ENCODE peak calls at places on chromosomes 3 and 15, in four cellular contexts. D is HepG2, B is H1, R is GM12878. V is an unnamed sample. For H3K4me1, the result is how much of the 10 kb centered on the place peaks cover.

GRCh38 chr3:118559286-118559685 is 475.4 kb downstream of the IGSF11 start:
- DNase-seq in B (no peak), R (no peak), D (no peak), V (no peak)

GRCh38 chr3:147797095-147797494 is 387.9 kb downstream of the ZIC1 start:
- DNase-seq in D (no peak), R (no peak), B (no peak), V (no peak)

GRCh38 chr15:50345298-50345697 is 9.7 kb downstream of the GABPB1 start:
- DNase-seq in D (no peak), B (no peak), R (no peak), V (no peak)

GRCh38 chr3:153925826-153926514 is 195.2 kb upstream of the ARHGEF26 start:
- DNase-seq in D (no peak), R (no peak), B (no peak), V (no peak)

GRCh38 chr15:87669846-87670245 is 586.7 kb downstream of the NTRK3 start:
- DNase-seq in R (no peak), D (no peak), B (no peak), V (no peak)

GRCh38 chr3:113697192-113698090 is 999 bp upstream of the USF3 start:
- DNase-seq in B (no peak), R (no peak), D (peak), V (no peak)

GRCh38 chr3:197380786-197381185 is 82.4 kb upstream of the DLG1 start:
- DNase-seq in B (no peak), R (no peak), D (no peak), V (no peak)

GRCh38 chr15:66635006-66635405 is 67.0 kb upstream of the SMAD6 start:
- DNase-seq in R (no peak), D (no peak), B (no peak), V (no peak)

GRCh38 chr3:120423432-120423831 is 27.4 kb downstream of the FSTL1 start:
- DNase-seq in R (no peak), D (no peak), B (no peak), V (no peak)

GRCh38 chr3:76034652-76035051 is 249.3 kb upstream of the ZNF717 start:
- DNase-seq in R (no peak), D (no peak), B (no peak), V (no peak)

GRCh38 chr3:125150525-125151436 is 61.8 kb downstream of the SLC12A8 start:
- DNase-seq in B (no peak), D (peak), R (no peak), V (no peak)

GRCh38 chr3:70264122-70264780 is 48.2 kb downstream of the MDFIC2 start:
- DNase-seq in D (peak), B (no peak), R (no peak), V (no peak)

GRCh38 chr3:150083653-150084037 is 113.0 kb upstream of the PFN2 start:
- DNase-seq in R (no peak), B (no peak), D (no peak), V (no peak)

GRCh38 chr3:196890309-196890708 is 22.6 kb downstream of the SENP5 start:
- DNase-seq in B (no peak), D (no peak), R (no peak), V (no peak)

GRCh38 chr3:43748179-43748578 is 57.4 kb downstream of the ABHD5 start:
- DNase-seq in B (no peak), R (no peak), D (no peak), V (no peak)

GRCh38 chr3:168094580-168094876 is 1.2 kb downstream of the GOLIM4 start:
- DNase-seq in D (no peak), R (no peak), B (no peak), V (no peak)

GRCh38 chr3:58308728-58309127 is 2.4 kb downstream of the HTD2 start:
- DNase-seq in R (no peak), D (no peak), B (no peak), V (no peak)

GRCh38 chr15:74791007-74791406 is 9.1 kb downstream of the CSK start:
- DNase-seq in R (no peak), D (no peak), B (no peak), V (no peak)

GRCh38 chr15:41782486-41783271 is 8.4 kb downstream of the MAPKBP1 start:
- DNase-seq in R (no peak), D (no peak), B (no peak), V (no peak)

GRCh38 chr3:179768080-179768479 is 115.2 kb downstream of the USP13 start:
- DNase-seq in D (no peak), B (no peak), R (no peak), V (peak)

GRCh38 chr15:53446376-53446775 is 313.1 kb downstream of the WDR72 start:
- DNase-seq in B (no peak), R (no peak), D (no peak), V (no peak)

GRCh38 chr15:51342249-51342999 is 969 bp downstream of the GLDN start:
- DNase-seq in D (no peak), R (no peak), B (no peak), V (no peak)

GRCh38 chr3:89360155-89360554 is 252.7 kb downstream of the EPHA3 start:
- DNase-seq in B (no peak), D (no peak), R (no peak), V (no peak)

GRCh38 chr3:194104041-194104751 is 31.8 kb upstream of the HES1 start:
- DNase-seq in B (no peak), R (no peak), D (no peak), V (no peak)

GRCh38 chr3:194806991-194807685 is 121.5 kb downstream of the FAM43A start:
- DNase-seq in R (no peak), B (no peak), D (no peak), V (no peak)

GRCh38 chr3:126621627-126622345 is 33.1 kb downstream of the TXNRD3 start:
- DNase-seq in D (no peak), B (no peak), R (no peak), V (no peak)

GRCh38 chr3:188152660-188153497 is 1.1 kb upstream of the LPP start:
- DNase-seq in B (peak), D (no peak), R (no peak), V (peak)

GRCh38 chr3:14545251-14545635 is 5.1 kb upstream of the GRIP2 start:
- DNase-seq in D (no peak), B (no peak), R (no peak), V (no peak)

GRCh38 chr15:37837276-37837675 is 97.2 kb upstream of the TMCO5A start:
- DNase-seq in R (no peak), B (no peak), D (no peak), V (no peak)

GRCh38 chr3:63029326-63029725 is 154.1 kb upstream of the CADPS start:
- DNase-seq in B (no peak), D (no peak), R (no peak), V (no peak)

GRCh38 chr3:13172644-13173013 is 99.4 kb upstream of the IQSEC1 start:
- DNase-seq in D (no peak), R (no peak), B (no peak), V (no peak)

GRCh38 chr15:72319360-72319984 is 485 bp downstream of the CELF6 start:
- DNase-seq in D (no peak), B (peak), R (no peak), V (peak)

GRCh38 chr3:48432411-48433371 is 2.8 kb upstream of the PLXNB1 start:
- DNase-seq in R (no peak), B (no peak), D (no peak), V (peak)

GRCh38 chr15:81809543-81809942 is 236.3 kb downstream of the MEX3B start:
- DNase-seq in B (no peak), D (peak), R (no peak), V (peak)

GRCh38 chr3:176920806-176921205 is 276.5 kb downstream of the TBL1XR1 start:
- DNase-seq in B (no peak), R (no peak), D (peak), V (no peak)

GRCh38 chr3:133945696-133946095 is 50.0 kb upstream of the RAB6B start:
- DNase-seq in R (no peak), D (no peak), B (no peak), V (no peak)

GRCh38 chr3:138692152-138692551 is 83.6 kb downstream of the FAIM start:
- DNase-seq in R (no peak), D (no peak), B (no peak), V (no peak)

GRCh38 chr3:49462222-49462621 is 7.8 kb upstream of the DAG1 start:
- DNase-seq in R (no peak), D (peak), B (no peak), V (no peak)

GRCh38 chr3:49460188-49460885 is 9.7 kb upstream of the DAG1 start:
- DNase-seq in D (no peak), R (no peak), B (no peak), V (no peak)

GRCh38 chr3:49465269-49466034 is 4.6 kb upstream of the DAG1 start:
- DNase-seq in R (no peak), B (no peak), D (peak), V (no peak)

GRCh38 chr3:49460956-49461355 is 9.1 kb upstream of the DAG1 start:
- DNase-seq in D (no peak), R (no peak), B (no peak), V (no peak)

GRCh38 chr3:49461443-49462171 is 8.5 kb upstream of the DAG1 start:
- DNase-seq in D (no peak), B (peak), R (no peak), V (peak)
- H3K4me1 ChIP-seq in D (half or more), B (under half), R (under half), V (under half)

GRCh38 chr3:127706312-127706711 is 33.6 kb downstream of the ABTB1 start:
- DNase-seq in B (no peak), D (no peak), R (no peak), V (no peak)

GRCh38 chr3:127709320-127710060 is 36.7 kb downstream of the ABTB1 start:
- DNase-seq in D (no peak), R (no peak), B (no peak), V (no peak)

GRCh38 chr3:127706785-127707351 is 34.1 kb downstream of the ABTB1 start:
- DNase-seq in R (no peak), B (no peak), D (no peak), V (no peak)

GRCh38 chr3:127708837-127709236 is 36.1 kb downstream of the ABTB1 start:
- DNase-seq in B (no peak), R (no peak), D (no peak), V (no peak)

GRCh38 chr3:127707777-127708438 is 35.2 kb downstream of the ABTB1 start:
- DNase-seq in D (no peak), R (no peak), B (no peak), V (no peak)
- TF ChIP-seq SUZ12 in D (no peak), R (no peak), B (no peak), V (no peak)

GRCh38 chr15:98728107-98728810 is 79.9 kb downstream of the IGF1R start:
- DNase-seq in R (no peak), D (no peak), B (no peak), V (no peak)

GRCh38 chr15:98728811-98729160 is 80.4 kb downstream of the IGF1R start:
- DNase-seq in R (no peak), B (no peak), D (no peak), V (no peak)

GRCh38 chr15:98729446-98730042 is 81.2 kb downstream of the IGF1R start:
- DNase-seq in R (no peak), D (no peak), B (no peak), V (no peak)

GRCh38 chr15:98725874-98726273 is 77.5 kb downstream of the IGF1R start:
- DNase-seq in D (no peak), R (no peak), B (no peak), V (no peak)

GRCh38 chr15:98727115-98728040 is 79.0 kb downstream of the IGF1R start:
- DNase-seq in B (peak), R (no peak), D (peak), V (peak)
- H3K4me1 ChIP-seq in B (under half), R (under half), D (half or more), V (under half)

DNA sequence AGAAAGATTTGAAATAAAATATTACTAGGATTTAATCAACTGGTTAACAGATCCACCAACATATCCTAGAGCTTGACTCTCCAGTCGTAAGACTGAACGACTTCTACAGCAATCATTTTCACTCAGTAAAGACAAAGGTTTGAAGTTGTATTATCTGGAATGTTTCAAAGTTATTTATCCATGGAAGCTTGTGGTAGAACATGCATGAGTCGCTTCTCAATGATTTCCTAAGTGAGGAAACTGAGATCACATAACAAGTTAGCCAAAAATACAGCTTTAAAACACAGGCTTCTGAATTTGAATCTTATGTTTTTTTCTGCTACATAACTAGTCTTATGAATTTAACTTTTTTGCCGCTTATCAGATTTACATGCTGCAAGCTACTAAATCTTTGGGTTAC is 241.8 kb downstream of the FOXP1 start:
- DNase-seq in R (no peak), D (no peak), B (no peak), V (no peak)
- TF ChIP-seq SUZ12 in R (no peak), D (no peak), B (no peak), V (no peak)

DNA sequence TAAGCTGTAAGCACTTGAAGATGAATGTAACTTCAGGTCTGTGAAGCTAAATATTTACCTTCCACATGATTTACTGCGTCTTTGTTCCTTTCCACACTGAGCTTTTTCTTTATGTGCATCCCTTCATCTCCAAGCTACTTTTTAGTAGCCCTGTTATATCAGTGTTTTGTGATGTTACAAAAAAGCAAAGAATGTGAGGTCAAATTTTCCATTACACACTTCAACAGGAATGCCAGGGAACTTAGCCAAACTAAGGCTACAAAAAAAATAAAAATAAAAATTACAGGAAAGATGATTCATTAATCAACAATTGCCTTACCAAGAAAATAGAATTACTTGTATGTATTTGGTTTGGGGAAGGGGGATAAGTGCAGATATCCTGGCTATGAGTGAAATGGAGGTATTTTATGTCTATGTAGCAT is 73.0 kb downstream of the FILIP1L start:
- DNase-seq in B (no peak), R (no peak), D (peak), V (no peak)
- H3K4me1 ChIP-seq in B (under half), R (under half), D (under half), V (under half)

GRCh38 chr3:129114455-129114854 is 7.1 kb downstream of the RAB43 start:
- DNase-seq in D (no peak), B (no peak), R (no peak), V (no peak)

GRCh38 chr3:129119365-129120100 is 2.1 kb downstream of the RAB43 start:
- DNase-seq in D (peak), B (no peak), R (no peak), V (no peak)

GRCh38 chr3:129117134-129117533 is 4.5 kb downstream of the RAB43 start:
- DNase-seq in B (no peak), R (no peak), D (no peak), V (no peak)

GRCh38 chr3:129118745-129119144 is 2.9 kb downstream of the RAB43 start:
- DNase-seq in R (no peak), B (no peak), D (no peak), V (no peak)

DNA sequence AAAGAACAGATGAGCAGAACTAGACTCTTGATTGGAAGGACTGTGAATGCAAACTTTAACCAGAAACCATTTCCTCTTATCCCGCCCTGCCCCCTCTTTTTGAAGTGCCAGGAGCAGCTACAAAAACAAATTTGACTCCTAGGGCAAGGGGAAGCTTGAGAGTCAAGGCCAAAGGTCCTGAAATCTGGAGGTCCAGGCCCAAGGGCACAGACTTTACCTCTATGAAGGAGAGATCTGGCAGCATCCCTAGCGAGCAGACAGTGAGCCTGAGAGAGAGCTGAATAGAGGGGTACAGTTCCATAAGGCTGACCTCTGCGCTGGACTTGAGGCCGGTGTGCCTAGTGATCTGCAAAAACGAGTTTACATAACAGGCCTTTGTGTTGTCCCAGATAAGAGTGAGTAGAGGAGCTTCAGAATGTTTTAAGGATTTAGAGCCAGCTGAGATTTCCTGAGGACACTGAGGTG is 5.1 kb downstream of the RAB43 start:
- DNase-seq in R (no peak), D (peak), B (no peak), V (no peak)
- TF ChIP-seq SUZ12 in R (no peak), D (no peak), B (no peak), V (no peak)